ENCODE peak calls at places on chromosomes 1 and 21, in nine cellular contexts. K is omental fat pad, W is cardiac fibroblast, P is IMR-90, U is fibroblast of mammary gland, H is GM13977, C is heart left ventricle, T is B cell, G is AG04449. Z is an unnamed sample.
A peak's percentile ranks its signal among the peaks of the same experiment; 100 is the strongest.

GRCh38 chr1:151935154-151935553 is 25.8 kb upstream of the THEM4 start:
- DNase-seq in K (no peak), W (peak; percentile 46), P (peak; percentile 41), U (peak; percentile 48), H (no peak), C (no peak), T (no peak), G (no peak), Z (no peak)

GRCh38 chr1:175887981-175888428 is 144.6 kb upstream of the TNR start:
- DNase-seq in K (no peak), W (peak; percentile 67), P (peak; percentile 36), U (peak; percentile 56), H (peak; percentile 74), C (peak; percentile 56), T (no peak), G (no peak), Z (peak; percentile 83)

GRCh38 chr1:239253032-239253431 is 133.3 kb upstream of the CHRM3 start:
- DNase-seq in K (no peak), W (no peak), P (no peak), U (no peak), H (no peak), C (no peak), T (no peak), G (no peak), Z (no peak)

GRCh38 chr1:212158912-212159796 is 123.6 kb downstream of the DTL start:
- DNase-seq in K (no peak), W (no peak), P (no peak), U (no peak), H (peak; percentile 66), C (no peak), T (no peak), G (no peak), Z (peak; percentile 60)

GRCh38 chr1:3906672-3907020 is 6.6 kb upstream of the C1orf174 start:
- DNase-seq in K (no peak), W (no peak), P (no peak), U (no peak), H (no peak), C (no peak), T (no peak), G (no peak), Z (no peak)

GRCh38 chr1:173476664-173477285 is 360 bp upstream of the PRDX6 start:
- DNase-seq in K (no peak), W (peak; percentile 87), P (peak; percentile 78), U (peak; percentile 86), H (peak; percentile 95), C (peak; percentile 94), T (peak; percentile 85), G (peak; percentile 31), Z (peak; percentile 95)

GRCh38 chr1:211680752-211681327 is 5.4 kb upstream of the NEK2 start:
- DNase-seq in K (no peak), W (peak; percentile 91), P (peak; percentile 91), U (peak; percentile 88), H (peak; percentile 78), C (peak; percentile 60), T (peak; percentile 84), G (peak; percentile 57), Z (peak; percentile 80)

GRCh38 chr21:26659181-26659580 is 86.1 kb upstream of the CYYR1 start:
- DNase-seq in K (no peak), W (no peak), P (no peak), U (peak; percentile 1), H (no peak), C (no peak), T (no peak), G (no peak), Z (no peak)

GRCh38 chr1:2108213-2108876 is 58.1 kb downstream of the PRKCZ start:
- DNase-seq in K (no peak), W (peak; percentile 64), P (peak; percentile 49), U (peak; percentile 46), H (peak; percentile 61), C (peak; percentile 39), T (peak; percentile 31), G (no peak), Z (peak; percentile 66)

GRCh38 chr1:109527846-109528245 is 11.8 kb upstream of the GPR61 start:
- DNase-seq in K (no peak), W (no peak), P (no peak), U (no peak), H (no peak), C (no peak), T (no peak), G (no peak), Z (no peak)

GRCh38 chr1:181456551-181456950 is 26.8 kb upstream of the CACNA1E start:
- DNase-seq in K (no peak), W (no peak), P (no peak), U (no peak), H (no peak), C (no peak), T (no peak), G (no peak), Z (no peak)

GRCh38 chr1:170253180-170253579 is 107.4 kb downstream of the NTMT2 start:
- DNase-seq in K (no peak), W (no peak), P (no peak), U (peak; percentile 54), H (no peak), C (no peak), T (no peak), G (no peak), Z (no peak)

GRCh38 chr21:45592208-45592619 is 50.0 kb upstream of the SLC19A1 start:
- DNase-seq in K (no peak), W (no peak), P (no peak), U (no peak), H (peak; percentile 90), C (no peak), T (peak; percentile 48), G (no peak), Z (peak; percentile 85)

GRCh38 chr1:79792212-79792575 is 785.7 kb upstream of the ADGRL4 start:
- DNase-seq in K (no peak), W (peak; percentile 94), P (peak; percentile 85), U (peak; percentile 48), H (no peak), C (no peak), T (no peak), G (no peak), Z (no peak)

GRCh38 chr1:235632538-235633219 is 16.9 kb downstream of the GNG4 start:
- DNase-seq in K (no peak), W (peak; percentile 69), P (peak; percentile 56), U (peak; percentile 66), H (peak; percentile 57), C (no peak), T (no peak), G (no peak), Z (peak; percentile 74)
- TF ChIP-seq CTCF in K (no peak), W (no peak), P (no peak), U (no peak), H (no peak), C (no peak), T (no peak), G (no peak), Z (no peak)

GRCh38 chr1:214660190-214660589 is 57.2 kb downstream of the CENPF start:
- DNase-seq in K (no peak), W (no peak), P (peak; percentile 19), U (no peak), H (no peak), C (no peak), T (no peak), G (no peak), Z (no peak)

GRCh38 chr1:214657299-214657698 is 54.3 kb downstream of the CENPF start:
- DNase-seq in K (no peak), W (no peak), P (no peak), U (no peak), H (no peak), C (no peak), T (no peak), G (no peak), Z (no peak)

GRCh38 chr1:214658175-214658574 is 55.2 kb downstream of the CENPF start:
- DNase-seq in K (no peak), W (no peak), P (no peak), U (no peak), H (no peak), C (no peak), T (no peak), G (no peak), Z (no peak)

GRCh38 chr1:214660900-214661299 is 57.9 kb downstream of the CENPF start:
- DNase-seq in K (no peak), W (peak; percentile 85), P (peak; percentile 96), U (peak; percentile 87), H (no peak), C (no peak), T (no peak), G (peak; percentile 70), Z (no peak)

DNA sequence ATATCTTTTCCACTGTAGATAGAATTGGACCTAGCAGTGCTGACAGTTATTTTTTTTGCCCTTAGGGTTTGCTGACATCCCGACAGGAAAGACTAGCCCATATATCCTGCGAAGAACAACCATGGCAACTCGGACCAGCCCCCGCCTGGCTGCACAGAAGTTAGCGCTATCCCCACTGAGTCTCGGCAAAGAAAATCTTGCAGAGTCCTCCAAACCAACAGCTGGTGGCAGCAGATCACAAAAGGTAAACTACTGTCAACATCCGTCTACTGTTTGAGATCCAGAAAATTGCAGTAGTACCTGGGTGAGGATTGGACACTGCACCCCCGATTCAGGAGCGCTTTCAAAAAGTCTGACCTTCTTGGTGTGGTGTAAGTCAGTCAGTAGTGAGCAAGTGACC is 55.8 kb downstream of the CENPF start:
- DNase-seq in K (no peak), W (peak; percentile 45), P (peak; percentile 53), U (peak; percentile 52), H (no peak), C (no peak), T (no peak), G (no peak), Z (no peak)
- TF ChIP-seq CTCF in K (no peak), W (peak; percentile 36), P (peak; percentile 53), U (peak; percentile 39), H (no peak), C (no peak), T (no peak), G (peak; percentile 49), Z (no peak)

GRCh38 chr1:246035060-246035531 is 472.0 kb downstream of the SMYD3 start:
- DNase-seq in K (no peak), W (peak; percentile 9), P (peak; percentile 23), U (no peak), H (no peak), C (no peak), T (no peak), G (no peak), Z (no peak)

GRCh38 chr1:246037832-246038231 is 469.2 kb downstream of the SMYD3 start:
- DNase-seq in K (no peak), W (no peak), P (no peak), U (no peak), H (no peak), C (no peak), T (no peak), G (no peak), Z (no peak)

GRCh38 chr1:246034630-246035029 is 472.4 kb downstream of the SMYD3 start:
- DNase-seq in K (no peak), W (no peak), P (no peak), U (no peak), H (no peak), C (no peak), T (no peak), G (no peak), Z (no peak)

GRCh38 chr1:246032984-246033383 is 474.1 kb downstream of the SMYD3 start:
- DNase-seq in K (no peak), W (no peak), P (no peak), U (no peak), H (no peak), C (no peak), T (no peak), G (no peak), Z (no peak)

GRCh38 chr1:246036175-246036574 is 470.9 kb downstream of the SMYD3 start:
- DNase-seq in K (no peak), W (no peak), P (peak; percentile 21), U (no peak), H (no peak), C (no peak), T (no peak), G (no peak), Z (no peak)
- TF ChIP-seq CTCF in K (no peak), W (no peak), P (no peak), U (no peak), H (no peak), C (no peak), T (no peak), G (no peak), Z (no peak)

GRCh38 chr1:179121159-179121938 is 39.5 kb downstream of the TOR3A start:
- DNase-seq in K (no peak), W (peak; percentile 76), P (peak; percentile 62), U (peak; percentile 74), H (peak; percentile 54), C (no peak), T (no peak), G (peak; percentile 21), Z (peak; percentile 52)
- TF ChIP-seq CTCF in K (no peak), W (peak; percentile 57), P (peak; percentile 64), U (peak; percentile 68), H (peak; percentile 56), C (peak; percentile 74), T (peak; percentile 55), G (peak; percentile 64), Z (peak; percentile 28)